ENCODE peak calls at places on chromosome 7, in four cellular contexts. G, L, A and H are unnamed samples.

GRCh38 chr7:4931932-4932331 is 27.1 kb downstream of the MMD2 start:
- DNase-seq in A (no peak), L (no peak), G (no peak), H (no peak)

GRCh38 chr7:48841750-48842149 is 82.6 kb upstream of the CDC14C start:
- DNase-seq in G (no peak), A (no peak), L (no peak), H (no peak)

GRCh38 chr7:143434660-143435059 is 8.6 kb upstream of the TAS2R60 start:
- DNase-seq in A (no peak), L (peak), G (no peak), H (peak)

GRCh38 chr7:138316421-138317043 is 143.5 kb upstream of the TRIM24 start:
- DNase-seq in G (no peak), A (no peak), L (no peak), H (no peak)

GRCh38 chr7:42982604-42983115 is 50.5 kb downstream of the MRPL32 start:
- DNase-seq in L (no peak), A (no peak), G (no peak), H (no peak)

GRCh38 chr7:29479606-29480200 is 83.9 kb upstream of the PRR15 start:
- DNase-seq in L (peak), G (peak), A (no peak), H (no peak)

GRCh38 chr7:42414028-42414427 is 177.0 kb upstream of the GLI3 start:
- DNase-seq in L (no peak), A (no peak), G (no peak), H (no peak)

GRCh38 chr7:148905093-148905666 is 21.1 kb upstream of the EZH2 start:
- DNase-seq in G (no peak), A (no peak), L (no peak), H (no peak)

GRCh38 chr7:30986738-30987137 is 23.0 kb downstream of the GHRHR start:
- DNase-seq in L (no peak), A (no peak), G (no peak), H (no peak)

GRCh38 chr7:96311967-96312366 is 9.9 kb downstream of the SLC25A13 start:
- DNase-seq in L (no peak), A (peak), G (no peak), H (no peak)

GRCh38 chr7:69942557-69942956 is 344.3 kb downstream of the AUTS2 start:
- DNase-seq in G (no peak), A (no peak), L (no peak), H (no peak)

GRCh38 chr7:596819-597182 is 77.2 kb upstream of the PDGFA start:
- DNase-seq in L (no peak), G (no peak), A (no peak), H (no peak)

GRCh38 chr7:150335101-150335773 is 6.2 kb downstream of the RARRES2 start:
- DNase-seq in A (peak), L (peak), G (no peak), H (no peak)

GRCh38 chr7:7201583-7202374 is 19.4 kb downstream of the C1GALT1 start:
- DNase-seq in A (no peak), L (no peak), G (no peak), H (no peak)

GRCh38 chr7:10888861-10889260 is 84.8 kb upstream of the PHF14 start:
- DNase-seq in A (no peak), L (no peak), G (no peak), H (no peak)

GRCh38 chr7:187237-187927 is 5.0 kb upstream of the FAM20C start:
- DNase-seq in G (no peak), A (no peak), L (no peak), H (no peak)

GRCh38 chr7:67438913-67439312 is 442.3 kb downstream of the TYW1 start:
- DNase-seq in G (no peak), L (no peak), A (no peak), H (no peak)

GRCh38 chr7:130009848-130010688 is 41.1 kb downstream of the ZC3HC1 start:
- DNase-seq in G (no peak), A (peak), L (no peak), H (no peak)

GRCh38 chr7:101517304-101517703 is 111.8 kb downstream of the MYL10 start:
- DNase-seq in G (no peak), A (no peak), L (no peak), H (no peak)

GRCh38 chr7:104208421-104208780 is 588 bp upstream of the ORC5 start:
- DNase-seq in L (no peak), G (no peak), A (no peak), H (no peak)

GRCh38 chr7:143318661-143319060 is 2.8 kb downstream of the CLCN1 start:
- DNase-seq in A (peak), G (no peak), L (peak), H (no peak)

GRCh38 chr7:19982841-19983835 is 209.7 kb upstream of the TMEM196 start:
- DNase-seq in A (peak), G (peak), L (peak), H (peak)

GRCh38 chr7:35874881-35875280 is 74.0 kb downstream of the SEPTIN7 start:
- DNase-seq in A (no peak), G (no peak), L (no peak), H (no peak)

GRCh38 chr7:55100172-55100961 is 81.5 kb downstream of the EGFR start:
- DNase-seq in G (peak), L (peak), A (peak), H (no peak)

GRCh38 chr7:133703547-133703946 is 423.6 kb upstream of the LRGUK start:
- DNase-seq in L (no peak), G (no peak), A (no peak), H (no peak)

GRCh38 chr7:41567350-41568114 is 135.4 kb downstream of the INHBA start:
- DNase-seq in L (no peak), A (no peak), G (no peak), H (no peak)

GRCh38 chr7:5450549-5451327 is 27.1 kb upstream of the TNRC18 start:
- DNase-seq in L (peak), A (peak), G (peak), H (no peak)

GRCh38 chr7:157689269-157690057 is 352.7 kb downstream of the DNAJB6 start:
- DNase-seq in L (no peak), G (no peak), A (no peak), H (no peak)

GRCh38 chr7:85529831-85530230 is 343.0 kb upstream of the SEMA3D start:
- DNase-seq in A (no peak), L (no peak), G (no peak), H (no peak)

GRCh38 chr7:123154231-123154860 is 45.4 kb downstream of the SLC13A1 start:
- DNase-seq in L (peak), G (peak), A (peak), H (peak)

GRCh38 chr7:40937879-40938278 is 765.0 kb downstream of the INHBA start:
- DNase-seq in A (no peak), L (no peak), G (no peak), H (no peak)

GRCh38 chr7:136056827-136057226 is 79.7 kb upstream of the MTPN start:
- DNase-seq in A (no peak), G (no peak), L (no peak), H (no peak)

GRCh38 chr7:5636446-5636835 is 145.0 kb downstream of the RNF216 start:
- DNase-seq in A (no peak), L (no peak), G (no peak), H (no peak)

GRCh38 chr7:139940866-139941265 is 111.8 kb downstream of the TBXAS1 start:
- DNase-seq in G (no peak), A (no peak), L (no peak), H (no peak)

GRCh38 chr7:47350425-47350824 is 231.5 kb downstream of the TNS3 start:
- DNase-seq in L (peak), A (no peak), G (no peak), H (no peak)

GRCh38 chr7:8125680-8126444 is 136.1 kb downstream of the ICA1 start:
- DNase-seq in G (no peak), A (peak), L (no peak), H (no peak)

GRCh38 chr7:2521341-2521745 is 1.8 kb downstream of the LFNG start:
- DNase-seq in G (no peak), A (no peak), L (no peak), H (no peak)
- H3K4me3 ChIP-seq in G (no peak), A (no peak), L (peak), H (peak)

GRCh38 chr7:100401811-100402210 is 26.7 kb downstream of the ZCWPW1 start:
- DNase-seq in L (no peak), G (no peak), A (no peak), H (no peak)

GRCh38 chr7:100398239-100398638 is 25.0 kb downstream of the PILRA start:
- DNase-seq in A (no peak), G (no peak), L (no peak), H (no peak)

GRCh38 chr7:100402241-100402640 is 26.3 kb downstream of the ZCWPW1 start:
- DNase-seq in L (no peak), G (no peak), A (no peak), H (no peak)

GRCh38 chr7:100400041-100400440 is 26.8 kb downstream of the PILRA start:
- DNase-seq in L (no peak), G (no peak), A (peak), H (no peak)

DNA sequence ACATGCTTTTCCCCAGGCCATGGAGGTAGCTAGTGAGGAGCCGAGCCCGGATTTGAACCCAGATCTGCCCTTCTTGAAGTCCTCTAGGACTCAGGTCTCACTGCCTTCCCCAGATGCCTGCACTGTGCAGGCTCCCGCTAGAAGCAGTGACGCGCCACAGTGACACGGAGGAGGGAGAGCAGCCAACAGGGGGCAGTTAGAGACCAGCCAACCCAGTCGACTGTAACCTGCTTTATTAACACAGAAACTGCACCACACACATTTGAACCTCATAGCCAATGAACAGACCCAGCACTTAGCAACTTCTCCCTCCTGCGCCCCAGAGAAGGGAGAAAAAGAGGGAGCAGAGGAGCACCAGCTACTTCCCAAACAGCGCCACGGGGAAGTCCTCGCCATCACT is 27.4 kb downstream of the PILRA start:
- DNase-seq in A (no peak), G (no peak), L (no peak), H (no peak)
- TF ChIP-seq CTCF in A (no peak), G (no peak), L (no peak), H (no peak)

GRCh38 chr7:116524609-116525297 is at the start of gene CAV1:
- DNase-seq in A (peak), G (peak), L (peak), H (peak)
- TF ChIP-seq POLR2A in A (peak), G (peak), L (peak), H (no peak)

GRCh38 chr7:15684036-15684815 is 2.3 kb downstream of the MEOX2 start:
- DNase-seq in G (no peak), A (no peak), L (no peak), H (no peak)

GRCh38 chr7:15684834-15685233 is 1.6 kb downstream of the MEOX2 start:
- DNase-seq in A (no peak), L (peak), G (peak), H (peak)

GRCh38 chr7:15686209-15686956 is at the start of gene MEOX2:
- DNase-seq in A (no peak), L (peak), G (peak), H (peak)

GRCh38 chr7:15686957-15687644 is 618 bp upstream of the MEOX2 start:
- DNase-seq in A (no peak), G (peak), L (peak), H (peak)

DNA sequence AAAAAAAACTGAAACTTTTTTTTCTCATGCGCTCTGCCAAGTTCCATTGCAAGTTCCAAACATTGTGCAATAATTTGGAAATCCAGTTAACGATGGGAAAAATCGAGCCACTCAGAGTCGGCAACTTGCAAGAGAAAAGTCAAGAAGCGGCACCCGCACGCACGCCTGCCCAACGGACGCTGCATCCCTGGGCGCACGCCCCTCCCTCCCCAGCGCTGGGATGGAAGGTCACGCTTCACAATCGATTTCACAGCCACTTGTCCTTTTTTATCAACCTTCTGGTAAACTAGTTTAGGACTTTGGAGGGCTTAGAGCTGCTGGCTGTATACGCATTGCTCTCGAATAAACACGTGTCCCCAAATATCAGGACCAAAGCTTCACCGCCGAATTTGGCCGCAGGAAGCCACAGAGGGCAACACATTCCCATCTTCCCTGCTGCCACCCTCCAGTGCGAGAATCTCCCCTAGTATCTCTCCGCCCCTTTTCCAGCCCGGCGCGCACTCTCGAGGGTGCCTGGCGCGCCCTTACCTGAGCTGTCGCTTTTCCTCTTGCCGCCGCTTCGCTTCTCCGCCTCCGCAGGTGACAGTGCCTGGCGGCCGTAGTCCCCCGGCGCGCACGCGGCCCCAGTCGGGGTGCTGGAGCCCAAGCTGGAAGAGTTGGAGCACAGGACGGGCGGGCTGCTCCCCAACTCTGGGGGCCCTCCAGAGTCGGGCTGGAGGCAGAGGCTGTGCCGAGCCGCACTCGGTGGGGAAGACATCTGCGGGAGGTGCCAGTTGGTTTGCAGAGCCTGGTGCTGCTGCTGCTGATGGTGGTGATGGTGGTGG is 913 bp downstream of the MEOX2 start:
- DNase-seq in A (peak), L (peak), G (peak), H (peak)
- H3K4me3 ChIP-seq in A (no peak), L (peak), G (peak), H (peak)